ENCODE peak calls at places on chromosomes 6 and 20, in seven cellular contexts. One of them, this sample, is unnamed.

GRCh38 chr6:36441307-36441894 is 1.3 kb downstream of the PXT1 start:
- DNase-seq in epithelial cell of esophagus: peak
- DNase-seq in neural crest cell: peak
- DNase-seq in ACHN: peak
- DNase-seq in CD4-positive, alpha-beta T cell: peak
- DNase-seq in renal cortical epithelial cell: peak
- DNase-seq in effector memory CD4-positive, alpha-beta T cell: peak
- DNase-seq in this sample: peak

GRCh38 chr20:36754656-36755222 is 8.8 kb upstream of the NDRG3 start:
- DNase-seq in ACHN: peak
- DNase-seq in renal cortical epithelial cell: peak
- DNase-seq in neural crest cell: peak
- DNase-seq in CD4-positive, alpha-beta T cell: peak
- DNase-seq in effector memory CD4-positive, alpha-beta T cell: no peak
- DNase-seq in epithelial cell of esophagus: peak
- DNase-seq in this sample: no peak

GRCh38 chr20:46648903-46649649 is 2.2 kb downstream of the SLC13A3 start:
- DNase-seq in ACHN: no peak
- DNase-seq in effector memory CD4-positive, alpha-beta T cell: no peak
- DNase-seq in neural crest cell: no peak
- DNase-seq in CD4-positive, alpha-beta T cell: no peak
- DNase-seq in epithelial cell of esophagus: no peak
- DNase-seq in renal cortical epithelial cell: peak
- DNase-seq in this sample: no peak

GRCh38 chr6:134299236-134299635 is 18.7 kb downstream of the SGK1 start:
- DNase-seq in epithelial cell of esophagus: peak
- DNase-seq in ACHN: no peak
- DNase-seq in CD4-positive, alpha-beta T cell: no peak
- DNase-seq in effector memory CD4-positive, alpha-beta T cell: no peak
- DNase-seq in renal cortical epithelial cell: peak
- DNase-seq in neural crest cell: no peak
- DNase-seq in this sample: no peak

GRCh38 chr6:30556964-30557682 is at the start of gene PRR3:
- DNase-seq in epithelial cell of esophagus: peak
- DNase-seq in renal cortical epithelial cell: peak
- DNase-seq in ACHN: peak
- DNase-seq in neural crest cell: peak
- DNase-seq in effector memory CD4-positive, alpha-beta T cell: peak
- DNase-seq in CD4-positive, alpha-beta T cell: peak
- DNase-seq in this sample: no peak

GRCh38 chr6:27040244-27041042 is 207.1 kb upstream of the PRSS16 start:
- DNase-seq in renal cortical epithelial cell: peak
- DNase-seq in epithelial cell of esophagus: no peak
- DNase-seq in neural crest cell: no peak
- DNase-seq in ACHN: no peak
- DNase-seq in effector memory CD4-positive, alpha-beta T cell: no peak
- DNase-seq in CD4-positive, alpha-beta T cell: no peak
- DNase-seq in this sample: no peak

GRCh38 chr20:62549499-62550086 is 73.8 kb upstream of the GATA5 start:
- DNase-seq in effector memory CD4-positive, alpha-beta T cell: no peak
- DNase-seq in neural crest cell: no peak
- DNase-seq in renal cortical epithelial cell: no peak
- DNase-seq in ACHN: no peak
- DNase-seq in epithelial cell of esophagus: no peak
- DNase-seq in CD4-positive, alpha-beta T cell: no peak
- DNase-seq in this sample: no peak

GRCh38 chr20:46624941-46625340 is 26.3 kb downstream of the SLC13A3 start:
- DNase-seq in renal cortical epithelial cell: no peak
- DNase-seq in neural crest cell: no peak
- DNase-seq in epithelial cell of esophagus: no peak
- DNase-seq in CD4-positive, alpha-beta T cell: no peak
- DNase-seq in effector memory CD4-positive, alpha-beta T cell: no peak
- DNase-seq in ACHN: no peak
- DNase-seq in this sample: no peak

GRCh38 chr6:167977717-167978467 is 19.6 kb upstream of the KIF25 start:
- DNase-seq in ACHN: no peak
- DNase-seq in neural crest cell: no peak
- DNase-seq in epithelial cell of esophagus: no peak
- DNase-seq in CD4-positive, alpha-beta T cell: no peak
- DNase-seq in effector memory CD4-positive, alpha-beta T cell: no peak
- DNase-seq in renal cortical epithelial cell: no peak
- DNase-seq in this sample: no peak

GRCh38 chr6:106069478-106069877 is 16.7 kb upstream of the PRDM1 start:
- DNase-seq in neural crest cell: no peak
- DNase-seq in effector memory CD4-positive, alpha-beta T cell: no peak
- DNase-seq in renal cortical epithelial cell: peak
- DNase-seq in epithelial cell of esophagus: peak
- DNase-seq in ACHN: peak
- DNase-seq in CD4-positive, alpha-beta T cell: no peak
- DNase-seq in this sample: no peak

This sample was measured in GM12864.